ENCODE peak calls at places on chromosome 2, in six cellular contexts. L is body of pancreas; S is CD8-positive, alpha-beta T cell; F is left lung; R is Karpas-422; V is lower lobe of right lung. N is an unnamed sample.
A peak's percentile ranks its signal among the peaks of the same experiment; 100 is the strongest.

GRCh38 chr2:236143811-236144210 is 24.4 kb downstream of the GBX2 start:
- DNase-seq in L (no peak), S (no peak), F (no peak), R (no peak), V (no peak), N (no peak)

GRCh38 chr2:70123051-70123828 is 36.0 kb downstream of the PCBP1 start:
- DNase-seq in L (peak; percentile 80), S (no peak), F (no peak), R (no peak), V (no peak), N (no peak)

GRCh38 chr2:102704531-102704930 is 57.3 kb upstream of the TMEM182 start:
- DNase-seq in L (no peak), S (no peak), F (no peak), R (no peak), V (no peak), N (no peak)

GRCh38 chr2:27697660-27698059 is 34.0 kb downstream of the SLC4A1AP start:
- DNase-seq in L (no peak), S (no peak), F (no peak), R (no peak), V (no peak), N (no peak)

GRCh38 chr2:1727101-1727771 is 17.1 kb downstream of the PXDN start:
- DNase-seq in L (no peak), S (no peak), F (no peak), R (no peak), V (no peak), N (no peak)

GRCh38 chr2:1625281-1626001 is 118.9 kb downstream of the PXDN start:
- DNase-seq in L (no peak), S (no peak), F (peak; percentile 87), R (no peak), V (peak; percentile 68), N (peak; percentile 96)

GRCh38 chr2:158619496-158619895 is 162.7 kb downstream of the PKP4 start:
- DNase-seq in L (peak; percentile 12), S (no peak), F (no peak), R (no peak), V (no peak), N (no peak)

GRCh38 chr2:38380397-38381130 is 3.5 kb upstream of the ATL2 start:
- DNase-seq in L (peak; percentile 29), S (no peak), F (no peak), R (peak; percentile 48), V (no peak), N (no peak)

GRCh38 chr2:156333274-156333950 is 891 bp upstream of the NR4A2 start:
- DNase-seq in L (peak; percentile 24), S (no peak), F (no peak), R (no peak), V (peak; percentile 88), N (peak; percentile 71)

GRCh38 chr2:62471816-62472215 is 34.2 kb downstream of the TMEM17 start:
- DNase-seq in L (no peak), S (no peak), F (no peak), R (no peak), V (no peak), N (no peak)

GRCh38 chr2:83478037-83478436 is 981.0 kb downstream of the SUCLG1 start:
- DNase-seq in L (no peak), S (no peak), F (no peak), R (no peak), V (no peak), N (no peak)

GRCh38 chr2:202452744-202453143 is 76.6 kb downstream of the BMPR2 start:
- DNase-seq in L (no peak), S (no peak), F (no peak), R (no peak), V (no peak), N (no peak)

GRCh38 chr2:54979645-54980044 is 70.6 kb downstream of the RTN4 start:
- DNase-seq in L (peak; percentile 91), S (no peak), F (no peak), R (no peak), V (no peak), N (no peak)

GRCh38 chr2:102975996-102976636 is 214.3 kb downstream of the TMEM182 start:
- DNase-seq in L (peak; percentile 3), S (no peak), F (no peak), R (peak; percentile 67), V (no peak), N (no peak)

GRCh38 chr2:25664531-25665307 is 8.7 kb downstream of the DTNB start:
- DNase-seq in L (peak; percentile 79), S (no peak), F (no peak), R (peak; percentile 68), V (peak; percentile 57), N (no peak)

DNA sequence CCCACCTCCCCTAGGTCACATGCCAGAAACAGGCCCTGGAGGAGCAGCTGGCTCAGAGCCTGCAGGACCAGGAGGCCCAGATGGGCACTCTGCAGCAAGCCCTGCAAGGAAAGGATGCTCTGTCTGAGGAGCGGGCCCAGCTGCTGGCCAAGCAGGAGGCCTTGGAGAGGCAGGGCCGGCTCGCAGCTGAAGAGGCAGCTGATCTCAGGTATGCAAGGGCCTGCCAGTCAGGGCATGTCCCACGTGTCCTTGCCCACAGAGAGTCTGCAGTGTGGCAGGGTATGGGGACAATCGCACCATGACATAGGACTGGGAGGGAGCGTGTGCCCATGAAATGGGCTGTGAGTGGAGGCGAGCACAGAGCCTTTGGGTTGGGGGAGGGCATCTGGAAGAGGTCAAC is 39.9 kb downstream of the CROCC2 start:
- DNase-seq in L (no peak), S (no peak), F (peak; percentile 50), R (no peak), V (no peak), N (no peak)
- H3K9me3 ChIP-seq in L (no peaks in the 10 kb centered on the region), S (no peaks in the 10 kb centered on the region), F (no peaks in the 10 kb centered on the region), R (no peaks in the 10 kb centered on the region), V (no peaks in the 10 kb centered on the region), N (no peaks in the 10 kb centered on the region)

DNA sequence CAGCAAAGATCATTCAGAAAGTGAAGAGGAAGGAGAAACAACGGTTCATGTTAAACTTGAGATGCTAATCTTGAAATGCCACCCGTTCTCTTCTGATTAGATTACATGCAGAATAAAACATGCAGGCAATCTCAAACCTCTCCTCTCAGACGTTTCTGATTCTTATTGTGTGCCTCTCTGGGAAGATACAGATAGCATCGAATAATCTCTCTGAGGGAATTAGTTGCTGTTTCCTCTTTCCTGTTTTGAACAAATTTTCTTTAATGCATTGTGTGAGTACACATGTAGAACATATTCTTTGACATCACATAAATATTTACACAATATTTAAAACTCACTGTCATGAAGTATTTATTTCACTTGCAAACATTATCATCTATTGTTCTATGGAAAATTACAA is 313.5 kb downstream of the PRKCE start:
- DNase-seq in L (no peak), S (no peak), F (no peak), R (no peak), V (no peak), N (no peak)
- H3K4me1 ChIP-seq in L (peaks cover 30% of the 10 kb centered on the region), S (peaks cover 9% of the 10 kb centered on the region), F (peaks cover 29% of the 10 kb centered on the region), R (peaks cover 27% of the 10 kb centered on the region), V (peaks cover 59% of the 10 kb centered on the region), N (peaks cover 34% of the 10 kb centered on the region)

GRCh38 chr2:173299764-173300163 is 54.9 kb upstream of the CDCA7 start:
- DNase-seq in L (no peak), S (no peak), F (no peak), R (no peak), V (no peak), N (no peak)

GRCh38 chr2:173296235-173296634 is 58.4 kb upstream of the CDCA7 start:
- DNase-seq in L (no peak), S (no peak), F (no peak), R (no peak), V (no peak), N (no peak)

GRCh38 chr2:173298536-173299097 is 56.1 kb upstream of the CDCA7 start:
- DNase-seq in L (no peak), S (no peak), F (no peak), R (no peak), V (no peak), N (no peak)

GRCh38 chr2:173305303-173305702 is 49.4 kb upstream of the CDCA7 start:
- DNase-seq in L (no peak), S (no peak), F (no peak), R (no peak), V (no peak), N (no peak)

GRCh38 chr2:173300458-173300857 is 54.2 kb upstream of the CDCA7 start:
- DNase-seq in L (no peak), S (no peak), F (no peak), R (no peak), V (no peak), N (no peak)
- H3K9me3 ChIP-seq in L (peaks cover 16% of the 10 kb centered on the region), S (no peaks in the 10 kb centered on the region), F (no peaks in the 10 kb centered on the region), R (peaks cover 13% of the 10 kb centered on the region), V (peaks cover 28% of the 10 kb centered on the region), N (peaks cover 2% of the 10 kb centered on the region)

DNA sequence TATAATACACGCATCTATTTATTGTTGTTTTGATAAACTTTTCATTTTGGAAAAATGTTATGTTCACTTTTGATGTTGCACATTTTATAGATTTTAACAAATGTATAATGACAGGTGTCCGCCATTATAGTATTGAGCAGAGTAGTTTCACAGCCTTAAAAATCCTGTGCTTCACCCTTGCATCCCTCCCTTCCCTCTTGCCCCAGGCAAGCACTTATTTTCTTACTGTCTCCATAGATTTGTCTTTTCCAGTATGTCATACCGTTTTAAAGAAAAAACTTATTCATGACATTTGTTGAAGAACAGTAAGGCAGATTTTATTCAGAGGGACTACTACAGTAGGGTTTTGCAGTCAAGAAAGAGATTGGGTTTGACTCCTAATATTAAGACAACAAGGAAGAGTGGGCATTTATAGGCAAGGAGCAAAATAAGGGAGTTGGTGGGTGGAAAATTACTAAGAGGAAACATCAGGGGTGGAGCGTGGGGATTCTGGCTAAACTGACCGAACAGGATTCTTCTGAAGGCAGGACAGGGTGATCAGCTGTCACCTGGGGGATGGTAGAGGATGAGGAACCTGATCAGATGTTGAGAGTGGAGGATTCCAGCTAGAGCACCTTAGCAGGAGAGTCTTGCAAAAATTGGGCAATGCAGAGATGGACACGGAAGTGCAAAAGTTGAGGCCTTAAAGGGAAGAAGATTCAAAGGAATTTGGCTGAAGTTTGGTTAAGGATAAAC is 108.8 kb downstream of the NCK2 start:
- DNase-seq in L (no peak), S (no peak), F (no peak), R (no peak), V (no peak), N (no peak)
- H3K4me1 ChIP-seq in L (peaks cover 17% of the 10 kb centered on the region), S (peaks cover 76% of the 10 kb centered on the region), F (no peaks in the 10 kb centered on the region), R (no peaks in the 10 kb centered on the region), V (peaks cover 9% of the 10 kb centered on the region), N (peaks cover 25% of the 10 kb centered on the region)

GRCh38 chr2:13654416-13654815 is 937.7 kb downstream of the TRIB2 start:
- DNase-seq in L (no peak), S (no peak), F (no peak), R (no peak), V (no peak), N (no peak)
- H3K9me3 ChIP-seq in L (no peaks in the 10 kb centered on the region), S (no peaks in the 10 kb centered on the region), F (no peaks in the 10 kb centered on the region), R (peaks cover 13% of the 10 kb centered on the region), V (peaks cover 3% of the 10 kb centered on the region), N (no peaks in the 10 kb centered on the region)

N was measured in RWPE2.